ENCODE peak calls at places on chromosomes 2 and 18, in nine cellular contexts. L is HepG2, V is tibial artery, P is breast epithelium, H is right lobe of liver, O is HCT116, I is pancreas, E is esophagus squamous epithelium, M is brain microvascular endothelial cell. R is an unnamed sample.

GRCh38 chr2:220174826-220175225 is 547.4 kb downstream of the SLC4A3 start:
- DNase-seq in H (no peak), M (no peak), O (no peak), P (no peak), E (no peak), V (no peak), I (no peak), L (no peak), R (no peak)

GRCh38 chr2:43125090-43125998 is 101.1 kb downstream of the ZFP36L2 start:
- DNase-seq in M (no peak), V (peak), P (no peak), I (no peak), L (no peak), H (no peak), E (no peak), O (no peak), R (no peak)

GRCh38 chr2:72828840-72829507 is 3.1 kb upstream of the EXOC6B start:
- DNase-seq in L (no peak), O (no peak), P (no peak), M (no peak), E (no peak), V (no peak), I (no peak), H (no peak), R (no peak)

GRCh38 chr2:207792244-207792785 is 22.6 kb upstream of the FZD5 start:
- DNase-seq in L (peak), O (peak), M (peak), H (no peak), I (no peak), V (no peak), E (no peak), P (no peak), R (no peak)

GRCh38 chr18:34976899-34977786 is 64.1 kb upstream of the MAPRE2 start:
- DNase-seq in V (peak), P (peak), E (peak), M (peak), O (no peak), I (peak), L (peak), H (peak), R (peak)

GRCh38 chr2:172829229-172829628 is 93.6 kb downstream of the RAPGEF4 start:
- DNase-seq in M (peak), I (no peak), L (peak), V (no peak), O (no peak), E (no peak), P (no peak), H (no peak), R (no peak)

GRCh38 chr2:1269812-1270211 is 143.5 kb upstream of the TPO start:
- DNase-seq in E (no peak), M (no peak), P (no peak), H (no peak), I (no peak), L (no peak), V (no peak), O (no peak), R (no peak)

GRCh38 chr2:224417361-224417729 is 15.4 kb upstream of the FAM124B start:
- DNase-seq in P (no peak), V (no peak), M (no peak), O (no peak), H (no peak), I (no peak), E (no peak), L (peak), R (no peak)

GRCh38 chr2:175107146-175107545 is 60.9 kb downstream of the ATF2 start:
- DNase-seq in V (no peak), I (no peak), E (no peak), L (no peak), H (no peak), O (no peak), P (no peak), M (no peak), R (no peak)

GRCh38 chr18:74476154-74476553 is 19.0 kb upstream of the DIPK1C start:
- DNase-seq in E (no peak), I (no peak), V (no peak), P (no peak), L (peak), O (no peak), H (no peak), M (peak), R (no peak)

GRCh38 chr18:76386886-76387285 is 108.2 kb downstream of the ZNF516 start:
- DNase-seq in L (no peak), V (peak), M (no peak), H (no peak), P (no peak), I (no peak), O (no peak), E (no peak), R (no peak)
- H3K27ac ChIP-seq in L (no peak), V (no peak), M (no peak), H (no peak), P (no peak), I (no peak), O (no peak), E (peak), R (no peak)

DNA sequence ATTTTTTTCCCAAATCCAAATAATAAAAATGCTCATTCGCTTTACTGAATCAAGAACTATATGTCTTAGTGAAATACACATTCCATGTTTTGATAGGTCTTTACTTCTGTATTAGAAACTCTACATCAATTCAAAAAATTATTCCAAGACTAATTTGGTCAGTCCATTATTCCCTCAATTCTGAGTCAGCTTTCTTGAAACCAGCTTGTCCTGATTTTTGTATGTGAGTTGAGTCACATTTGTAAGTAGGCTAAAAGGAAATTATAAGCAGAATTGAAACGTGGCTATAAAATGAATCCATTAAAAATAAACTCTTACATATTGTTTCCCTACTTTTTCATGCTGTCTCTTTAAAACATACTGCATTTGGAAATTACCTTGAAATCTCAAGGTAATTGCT is 113.0 kb downstream of the DNER start:
- DNase-seq in V (no peak), L (no peak), E (no peak), P (no peak), H (no peak), O (no peak), I (no peak), M (no peak), R (no peak)
- H3K27ac ChIP-seq in V (no peak), L (no peak), E (no peak), P (no peak), H (no peak), O (no peak), I (no peak), M (no peak), R (no peak)

GRCh38 chr2:212013656-212014055 is 524.9 kb downstream of the ERBB4 start:
- DNase-seq in I (no peak), H (no peak), P (no peak), O (no peak), V (no peak), L (no peak), E (no peak), M (no peak), R (no peak)
- H3K27ac ChIP-seq in I (no peak), H (no peak), P (no peak), O (no peak), V (no peak), L (no peak), E (no peak), M (no peak), R (no peak)

GRCh38 chr18:72999971-73000607 is 132.3 kb upstream of the NETO1 start:
- DNase-seq in P (no peak), L (no peak), E (no peak), M (no peak), I (no peak), O (no peak), H (no peak), V (no peak), R (no peak)
- H3K27ac ChIP-seq in P (no peak), L (no peak), E (no peak), M (no peak), I (no peak), O (no peak), H (no peak), V (no peak), R (no peak)

GRCh38 chr2:38398739-38399138 is 21.7 kb upstream of the ATL2 start:
- DNase-seq in E (no peak), M (no peak), L (no peak), H (no peak), I (no peak), O (no peak), P (no peak), V (no peak), R (no peak)
- H3K27ac ChIP-seq in E (peak), M (no peak), L (no peak), H (no peak), I (no peak), O (no peak), P (peak), V (no peak), R (no peak)

GRCh38 chr18:36912887-36913286 is 84.0 kb downstream of the KIAA1328 start:
- DNase-seq in H (no peak), L (no peak), O (no peak), M (no peak), V (no peak), P (no peak), E (no peak), I (no peak), R (no peak)
- H3K27ac ChIP-seq in H (no peak), L (no peak), O (no peak), M (no peak), V (no peak), P (no peak), E (no peak), I (no peak), R (no peak)

GRCh38 chr2:102453497-102453896 is 19.5 kb upstream of the SLC9A4 start:
- DNase-seq in P (no peak), L (no peak), O (no peak), M (no peak), I (no peak), V (no peak), H (no peak), E (no peak), R (no peak)
- H3K27ac ChIP-seq in P (no peak), L (no peak), O (no peak), M (no peak), I (no peak), V (no peak), H (no peak), E (no peak), R (no peak)

R was measured in coronary artery.